ENCODE peak calls at places on chromosome 13, in nine cellular contexts. A is iPS DF 6.9; T is IMR-90; S is HAP-1; D is tibial artery; Q is CD8-positive, alpha-beta T cell; V is heart right ventricle; N is CD4-positive, alpha-beta memory T cell; W is aorta. O is an unnamed sample. For H3K9me3, the result is how much of the 10 kb centered on the place peaks cover.

GRCh38 chr13:42279080-42279479 is 7.1 kb downstream of the AKAP11 start:
- DNase-seq in T (no peak), W (no peak), N (no peak), D (no peak), Q (peak), A (no peak), V (no peak), S (no peak), O (no peak)

GRCh38 chr13:114010401-114011101 is 36.7 kb upstream of the C13orf46 start:
- DNase-seq in N (peak), Q (no peak), W (no peak), S (no peak), T (no peak), A (no peak), V (no peak), D (no peak), O (no peak)

GRCh38 chr13:88919970-88920628 is 1248.9 kb downstream of the SLITRK5 start:
- DNase-seq in T (no peak), Q (peak), N (no peak), S (no peak), W (no peak), V (no peak), D (no peak), A (no peak), O (no peak)

GRCh38 chr13:65508338-65508737 is 1721.8 kb downstream of the PCDH9 start:
- DNase-seq in N (no peak), Q (no peak), T (no peak), V (no peak), D (no peak), W (no peak), A (no peak), S (no peak), O (no peak)

GRCh38 chr13:76012091-76012721 is 376.1 kb downstream of the LMO7 start:
- DNase-seq in V (no peak), T (peak), S (no peak), A (no peak), W (no peak), Q (no peak), D (no peak), N (no peak), O (no peak)

GRCh38 chr13:100528820-100529219 is 59.8 kb downstream of the GGACT start:
- DNase-seq in W (no peak), V (no peak), N (no peak), T (no peak), A (no peak), D (no peak), S (no peak), Q (no peak), O (no peak)

GRCh38 chr13:46373623-46374022 is 13.4 kb downstream of the RUBCNL start:
- DNase-seq in A (no peak), N (no peak), V (no peak), D (no peak), W (no peak), Q (no peak), S (no peak), T (no peak), O (no peak)

GRCh38 chr13:25192052-25192451 is 20.0 kb upstream of the AMER2 start:
- DNase-seq in D (no peak), Q (no peak), S (no peak), A (no peak), N (no peak), W (no peak), T (no peak), V (no peak), O (no peak)

GRCh38 chr13:46712524-46712923 is 84.4 kb downstream of the ESD start:
- DNase-seq in W (no peak), A (no peak), V (no peak), Q (no peak), T (no peak), S (no peak), D (no peak), N (no peak), O (no peak)

GRCh38 chr13:86976521-86977324 is 694.4 kb upstream of the SLITRK5 start:
- DNase-seq in W (no peak), D (no peak), A (no peak), T (peak), V (no peak), N (no peak), S (no peak), Q (no peak), O (no peak)

GRCh38 chr13:29266261-29266660 is 329.2 kb downstream of the SLC7A1 start:
- DNase-seq in A (no peak), T (no peak), N (peak), D (no peak), Q (no peak), W (no peak), S (no peak), V (no peak), O (no peak)

GRCh38 chr13:29255567-29255966 is 339.9 kb downstream of the SLC7A1 start:
- DNase-seq in Q (no peak), V (no peak), A (no peak), N (no peak), S (no peak), D (no peak), W (no peak), T (no peak), O (no peak)

GRCh38 chr13:29254971-29255370 is 340.5 kb downstream of the SLC7A1 start:
- DNase-seq in V (no peak), N (no peak), W (no peak), A (no peak), T (no peak), S (no peak), D (no peak), Q (no peak), O (no peak)

GRCh38 chr13:29260684-29261083 is 334.8 kb downstream of the SLC7A1 start:
- DNase-seq in W (no peak), N (no peak), S (no peak), Q (no peak), V (no peak), D (no peak), T (no peak), A (no peak), O (no peak)
- H3K9me3 ChIP-seq in W (under half), N (under half), S (under half), Q (under half), V (under half), D (under half), T (under half), A (under half), O (under half)

GRCh38 chr13:111919286-111919685 is 147.7 kb upstream of the SOX1 start:
- DNase-seq in S (no peak), N (no peak), V (no peak), T (no peak), D (no peak), W (no peak), A (no peak), Q (no peak), O (no peak)

GRCh38 chr13:111920932-111921705 is 145.8 kb upstream of the SOX1 start:
- DNase-seq in Q (no peak), V (no peak), D (no peak), A (no peak), T (no peak), N (no peak), W (no peak), S (no peak), O (no peak)

GRCh38 chr13:111917901-111918300 is 149.0 kb upstream of the SOX1 start:
- DNase-seq in T (no peak), S (no peak), Q (no peak), A (no peak), W (no peak), V (no peak), N (no peak), D (no peak), O (no peak)

GRCh38 chr13:111920306-111920931 is 146.5 kb upstream of the SOX1 start:
- DNase-seq in V (no peak), N (no peak), T (no peak), D (no peak), Q (no peak), W (no peak), A (no peak), S (no peak), O (no peak)

DNA sequence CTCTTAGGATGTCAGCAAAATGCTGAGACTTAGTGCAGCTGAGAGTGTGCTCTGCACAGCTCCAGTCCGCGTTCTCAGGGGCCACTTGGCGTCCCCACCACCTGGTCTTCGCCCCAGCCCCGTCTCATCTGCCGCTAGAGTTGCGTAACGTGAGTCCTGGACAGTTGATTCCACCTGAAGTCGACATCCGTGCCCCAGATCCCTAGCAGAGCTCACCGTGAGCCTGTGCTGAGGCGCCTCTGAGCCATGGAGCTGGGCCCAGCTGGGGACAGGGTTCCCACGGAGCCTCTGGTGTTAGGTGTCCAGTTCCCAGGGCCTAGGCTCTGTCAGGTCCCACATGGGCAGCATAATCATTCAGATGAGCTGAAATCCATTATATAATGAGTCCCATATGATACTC is 147.1 kb upstream of the SOX1 start:
- DNase-seq in W (no peak), S (no peak), A (no peak), D (no peak), V (no peak), T (no peak), N (no peak), Q (no peak), O (no peak)
- H3K9me3 ChIP-seq in W (under half), S (under half), A (under half), D (under half), V (under half), T (half or more), N (under half), Q (under half), O (under half)

GRCh38 chr13:27929868-27930267 is 10.1 kb downstream of the PDX1 start:
- DNase-seq in N (no peak), A (no peak), V (no peak), W (no peak), D (no peak), T (no peak), S (no peak), Q (no peak), O (no peak)

GRCh38 chr13:27927444-27928352 is 7.9 kb downstream of the PDX1 start:
- DNase-seq in D (no peak), T (no peak), S (no peak), V (no peak), W (no peak), Q (no peak), N (no peak), A (no peak), O (no peak)

GRCh38 chr13:27926644-27927434 is 7.0 kb downstream of the PDX1 start:
- DNase-seq in W (no peak), Q (no peak), T (no peak), D (no peak), S (no peak), N (no peak), V (no peak), A (no peak), O (no peak)

GRCh38 chr13:27928805-27929753 is 9.3 kb downstream of the PDX1 start:
- DNase-seq in N (no peak), W (no peak), T (no peak), Q (no peak), A (no peak), S (no peak), V (no peak), D (no peak), O (no peak)

DNA sequence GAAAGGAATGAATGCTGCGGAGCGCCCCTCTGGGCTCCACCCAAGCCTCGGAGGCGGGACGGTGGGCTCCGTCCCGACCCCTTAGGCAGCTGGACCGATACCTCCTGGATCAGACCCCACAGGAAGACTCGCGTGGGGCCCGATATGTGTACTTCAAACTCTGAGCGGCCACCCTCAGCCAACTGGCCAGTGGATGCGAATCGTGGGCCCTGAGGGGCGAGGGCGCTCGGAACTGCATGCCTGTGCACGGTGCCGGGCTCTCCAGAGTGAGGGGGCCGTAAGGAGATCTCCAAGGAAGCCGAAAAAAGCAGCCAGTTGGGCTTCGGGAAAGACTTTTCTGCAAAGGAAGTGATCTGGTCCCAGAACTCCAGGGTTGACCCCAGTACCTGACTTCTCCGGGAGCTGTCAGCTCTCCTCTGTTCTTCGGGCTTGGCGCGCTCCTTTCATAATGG is 8.6 kb downstream of the PDX1 start:
- DNase-seq in V (no peak), A (no peak), N (no peak), T (no peak), W (no peak), S (no peak), D (no peak), Q (no peak), O (no peak)
- H3K9me3 ChIP-seq in V (under half), A (under half), N (under half), T (under half), W (under half), S (under half), D (under half), Q (under half), O (under half)

DNA sequence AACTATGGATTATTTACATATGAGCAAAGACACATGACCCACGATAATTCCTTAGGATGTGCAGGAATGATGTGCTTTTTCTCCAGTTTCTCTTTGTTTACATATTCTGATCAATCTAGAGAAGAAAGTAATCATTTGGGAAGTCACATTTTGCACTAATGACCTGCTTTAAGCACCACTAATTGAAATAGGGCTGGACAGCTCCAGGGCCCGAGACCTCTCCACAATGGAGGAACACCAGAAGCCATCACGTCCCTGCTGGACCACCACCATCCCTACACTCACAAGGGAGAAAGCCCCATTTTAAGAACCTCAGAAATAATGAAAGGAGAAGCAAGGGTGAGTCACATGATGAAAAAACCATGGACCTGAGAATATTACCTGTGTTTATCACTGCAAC is 40.4 kb downstream of the SOHLH2 start:
- DNase-seq in D (no peak), W (no peak), A (no peak), S (no peak), Q (no peak), V (no peak), T (no peak), N (no peak), O (no peak)
- H3K9me3 ChIP-seq in D (under half), W (under half), A (under half), S (under half), Q (under half), V (under half), T (under half), N (under half), O (under half)